ENCODE peak calls at places on chromosomes 7 and 10, in ten cellular contexts. R, W, Y, K, X, J, E, Q, P and O are unnamed samples.

GRCh38 chr10:123860856-123861255 is 30.8 kb downstream of the CPXM2 start:
- DNase-seq in P (no peak), X (no peak), J (no peak), E (no peak), W (no peak), Q (no peak), R (no peak), Y (no peak), K (no peak), O (no peak)

GRCh38 chr7:123191132-123191531 is 8.6 kb downstream of the SLC13A1 start:
- DNase-seq in R (no peak), J (no peak), X (no peak), K (no peak), P (no peak), W (no peak), Y (peak), E (no peak), Q (no peak), O (peak)

GRCh38 chr7:80937336-80937735 is 18.5 kb upstream of the SEMA3C start:
- DNase-seq in P (no peak), K (no peak), Q (no peak), X (no peak), E (no peak), J (no peak), Y (no peak), W (no peak), R (no peak), O (no peak)

GRCh38 chr10:7696545-7696944 is 6.6 kb upstream of the ITIH2 start:
- DNase-seq in X (no peak), E (no peak), R (no peak), J (no peak), Q (peak), Y (peak), P (peak), W (no peak), K (peak), O (peak)

GRCh38 chr10:80487791-80488538 is 33.9 kb downstream of the TSPAN14 start:
- DNase-seq in P (no peak), E (peak), K (no peak), Q (no peak), R (no peak), Y (no peak), J (no peak), X (no peak), W (peak), O (no peak)

GRCh38 chr7:46072722-46073121 is 151.7 kb upstream of the IGFBP3 start:
- DNase-seq in J (no peak), Q (no peak), E (no peak), R (no peak), K (no peak), P (no peak), W (no peak), Y (no peak), X (no peak), O (no peak)

GRCh38 chr10:58335306-58336005 is 650 bp downstream of the UBE2D1 start:
- DNase-seq in Q (no peak), E (no peak), R (no peak), J (no peak), K (peak), Y (peak), P (peak), W (no peak), X (peak), O (peak)

GRCh38 chr7:96452146-96452545 is 130.2 kb upstream of the SLC25A13 start:
- DNase-seq in J (no peak), E (no peak), R (no peak), W (no peak), Q (no peak), Y (no peak), P (no peak), X (no peak), K (no peak), O (no peak)